ENCODE peak calls at places on chromosomes 11 and 22, in six cellular contexts. One of them, this sample, is unnamed.

GRCh38 chr22:47168441-47168840 is 406.0 kb downstream of the TBC1D22A start:
- DNase-seq in HTR-8/SVneo: no peak
- DNase-seq in GM20000: no peak
- DNase-seq in AG08396: no peak
- DNase-seq in iPS DF 6.9: no peak
- DNase-seq in stimulated activated CD8-positive, alpha-beta memory T cell treated with anti-CD3 and anti-CD28 coated beads, Interleukin-4, amount 100 ng/mL, for 48 hours: no peak
- DNase-seq in this sample: no peak

GRCh38 chr22:19014886-19015285 is 78.8 kb upstream of the PRODH start:
- DNase-seq in GM20000: no peak
- DNase-seq in stimulated activated CD8-positive, alpha-beta memory T cell treated with anti-CD3 and anti-CD28 coated beads, Interleukin-4, amount 100 ng/mL, for 48 hours: no peak
- DNase-seq in iPS DF 6.9: no peak
- DNase-seq in AG08396: no peak
- DNase-seq in HTR-8/SVneo: no peak
- DNase-seq in this sample: no peak

GRCh38 chr11:128759597-128759996 is 65.7 kb downstream of the FLI1 start:
- DNase-seq in AG08396: peak
- DNase-seq in HTR-8/SVneo: no peak
- DNase-seq in iPS DF 6.9: no peak
- DNase-seq in GM20000: no peak
- DNase-seq in stimulated activated CD8-positive, alpha-beta memory T cell treated with anti-CD3 and anti-CD28 coated beads, Interleukin-4, amount 100 ng/mL, for 48 hours: no peak
- DNase-seq in this sample: no peak

GRCh38 chr11:123653997-123654565 is 343 bp downstream of the SCN3B start:
- DNase-seq in stimulated activated CD8-positive, alpha-beta memory T cell treated with anti-CD3 and anti-CD28 coated beads, Interleukin-4, amount 100 ng/mL, for 48 hours: peak
- DNase-seq in AG08396: peak
- DNase-seq in iPS DF 6.9: no peak
- DNase-seq in HTR-8/SVneo: peak
- DNase-seq in GM20000: peak
- DNase-seq in this sample: peak

GRCh38 chr11:132576706-132577105 is 955.6 kb downstream of the OPCML start:
- DNase-seq in AG08396: peak
- DNase-seq in iPS DF 6.9: peak
- DNase-seq in stimulated activated CD8-positive, alpha-beta memory T cell treated with anti-CD3 and anti-CD28 coated beads, Interleukin-4, amount 100 ng/mL, for 48 hours: no peak
- DNase-seq in GM20000: no peak
- DNase-seq in HTR-8/SVneo: peak
- DNase-seq in this sample: no peak

GRCh38 chr11:131351848-131352247 is 18.6 kb upstream of the NTM start:
- DNase-seq in stimulated activated CD8-positive, alpha-beta memory T cell treated with anti-CD3 and anti-CD28 coated beads, Interleukin-4, amount 100 ng/mL, for 48 hours: no peak
- DNase-seq in iPS DF 6.9: no peak
- DNase-seq in GM20000: no peak
- DNase-seq in HTR-8/SVneo: no peak
- DNase-seq in AG08396: no peak
- DNase-seq in this sample: no peak

GRCh38 chr22:24471570-24471969 is 23.6 kb upstream of the UPB1 start:
- DNase-seq in AG08396: no peak
- DNase-seq in iPS DF 6.9: no peak
- DNase-seq in stimulated activated CD8-positive, alpha-beta memory T cell treated with anti-CD3 and anti-CD28 coated beads, Interleukin-4, amount 100 ng/mL, for 48 hours: no peak
- DNase-seq in GM20000: no peak
- DNase-seq in HTR-8/SVneo: no peak
- DNase-seq in this sample: no peak

GRCh38 chr11:60594998-60595637 is 79.9 kb downstream of the MS4A13 start:
- DNase-seq in stimulated activated CD8-positive, alpha-beta memory T cell treated with anti-CD3 and anti-CD28 coated beads, Interleukin-4, amount 100 ng/mL, for 48 hours: no peak
- DNase-seq in iPS DF 6.9: no peak
- DNase-seq in HTR-8/SVneo: no peak
- DNase-seq in GM20000: no peak
- DNase-seq in AG08396: no peak
- DNase-seq in this sample: no peak

GRCh38 chr22:35498026-35498425 is 42.6 kb upstream of the RASD2 start:
- DNase-seq in GM20000: no peak
- DNase-seq in HTR-8/SVneo: no peak
- DNase-seq in AG08396: no peak
- DNase-seq in iPS DF 6.9: no peak
- DNase-seq in stimulated activated CD8-positive, alpha-beta memory T cell treated with anti-CD3 and anti-CD28 coated beads, Interleukin-4, amount 100 ng/mL, for 48 hours: no peak
- DNase-seq in this sample: no peak

GRCh38 chr22:29713156-29713715 is 6.6 kb upstream of the CABP7 start:
- DNase-seq in HTR-8/SVneo: no peak
- DNase-seq in stimulated activated CD8-positive, alpha-beta memory T cell treated with anti-CD3 and anti-CD28 coated beads, Interleukin-4, amount 100 ng/mL, for 48 hours: no peak
- DNase-seq in iPS DF 6.9: no peak
- DNase-seq in AG08396: no peak
- DNase-seq in GM20000: no peak
- DNase-seq in this sample: no peak

GRCh38 chr22:42282252-42282942 is 11.9 kb upstream of the TCF20 start:
- DNase-seq in GM20000: no peak
- DNase-seq in HTR-8/SVneo: no peak
- DNase-seq in AG08396: no peak
- DNase-seq in iPS DF 6.9: no peak
- DNase-seq in stimulated activated CD8-positive, alpha-beta memory T cell treated with anti-CD3 and anti-CD28 coated beads, Interleukin-4, amount 100 ng/mL, for 48 hours: no peak
- DNase-seq in this sample: no peak

GRCh38 chr22:31295831-31296230 is 3.5 kb upstream of the PIK3IP1 start:
- DNase-seq in GM20000: no peak
- DNase-seq in stimulated activated CD8-positive, alpha-beta memory T cell treated with anti-CD3 and anti-CD28 coated beads, Interleukin-4, amount 100 ng/mL, for 48 hours: no peak
- DNase-seq in HTR-8/SVneo: peak
- DNase-seq in AG08396: no peak
- DNase-seq in iPS DF 6.9: no peak
- DNase-seq in this sample: no peak

GRCh38 chr11:94183886-94184264 is 55.2 kb downstream of the PANX1 start:
- DNase-seq in GM20000: peak
- DNase-seq in AG08396: peak
- DNase-seq in HTR-8/SVneo: peak
- DNase-seq in stimulated activated CD8-positive, alpha-beta memory T cell treated with anti-CD3 and anti-CD28 coated beads, Interleukin-4, amount 100 ng/mL, for 48 hours: peak
- DNase-seq in iPS DF 6.9: peak
- DNase-seq in this sample: peak

GRCh38 chr22:40855960-40856512 is 403 bp downstream of the ST13 start:
- DNase-seq in AG08396: peak
- DNase-seq in stimulated activated CD8-positive, alpha-beta memory T cell treated with anti-CD3 and anti-CD28 coated beads, Interleukin-4, amount 100 ng/mL, for 48 hours: no peak
- DNase-seq in GM20000: peak
- DNase-seq in iPS DF 6.9: no peak
- DNase-seq in HTR-8/SVneo: peak
- DNase-seq in this sample: no peak

GRCh38 chr11:131677832-131678470 is 307.5 kb downstream of the NTM start:
- DNase-seq in GM20000: no peak
- DNase-seq in iPS DF 6.9: no peak
- DNase-seq in HTR-8/SVneo: no peak
- DNase-seq in AG08396: no peak
- DNase-seq in stimulated activated CD8-positive, alpha-beta memory T cell treated with anti-CD3 and anti-CD28 coated beads, Interleukin-4, amount 100 ng/mL, for 48 hours: no peak
- DNase-seq in this sample: no peak

GRCh38 chr22:24319451-24319850 is 48.8 kb downstream of the SPECC1L start:
- DNase-seq in iPS DF 6.9: no peak
- DNase-seq in HTR-8/SVneo: no peak
- DNase-seq in AG08396: no peak
- DNase-seq in GM20000: no peak
- DNase-seq in stimulated activated CD8-positive, alpha-beta memory T cell treated with anti-CD3 and anti-CD28 coated beads, Interleukin-4, amount 100 ng/mL, for 48 hours: no peak
- DNase-seq in this sample: no peak

GRCh38 chr22:19937616-19938473 is 3.7 kb upstream of the COMT start:
- DNase-seq in GM20000: no peak
- DNase-seq in stimulated activated CD8-positive, alpha-beta memory T cell treated with anti-CD3 and anti-CD28 coated beads, Interleukin-4, amount 100 ng/mL, for 48 hours: no peak
- DNase-seq in iPS DF 6.9: no peak
- DNase-seq in HTR-8/SVneo: no peak
- DNase-seq in AG08396: no peak
- DNase-seq in this sample: no peak